ENCODE peak calls at places on chromosomes 7 and 10, in eight cellular contexts. One of them, this sample, is unnamed.

GRCh38 chr7:125020801-125021200 is 91.2 kb upstream of the POT1 start:
- DNase-seq in sigmoid colon: no peak
- DNase-seq in cardiac fibroblast: no peak
- DNase-seq in RWPE1: no peak
- DNase-seq in Calu3: no peak
- DNase-seq in esophagus squamous epithelium: no peak
- DNase-seq in fibroblast of mammary gland: peak
- DNase-seq in fibroblast of pulmonary artery: peak
- DNase-seq in this sample: no peak

GRCh38 chr7:17021205-17021604 is 139.4 kb upstream of the AGR3 start:
- DNase-seq in sigmoid colon: no peak
- DNase-seq in cardiac fibroblast: peak
- DNase-seq in RWPE1: peak
- DNase-seq in Calu3: peak
- DNase-seq in esophagus squamous epithelium: no peak
- DNase-seq in fibroblast of mammary gland: peak
- DNase-seq in fibroblast of pulmonary artery: no peak
- DNase-seq in this sample: no peak

GRCh38 chr7:26460326-26460725 is 168.7 kb downstream of the SNX10 start:
- DNase-seq in sigmoid colon: no peak
- DNase-seq in cardiac fibroblast: no peak
- DNase-seq in RWPE1: no peak
- DNase-seq in Calu3: no peak
- DNase-seq in esophagus squamous epithelium: no peak
- DNase-seq in fibroblast of mammary gland: no peak
- DNase-seq in fibroblast of pulmonary artery: no peak
- DNase-seq in this sample: no peak

GRCh38 chr10:114824396-114824795 is 2.8 kb downstream of the FHIP2A start:
- DNase-seq in sigmoid colon: no peak
- DNase-seq in cardiac fibroblast: no peak
- DNase-seq in RWPE1: no peak
- DNase-seq in Calu3: no peak
- DNase-seq in esophagus squamous epithelium: no peak
- DNase-seq in fibroblast of mammary gland: peak
- DNase-seq in fibroblast of pulmonary artery: no peak
- DNase-seq in this sample: no peak

GRCh38 chr7:151351967-151352366 is 10.4 kb downstream of the NUB1 start:
- DNase-seq in sigmoid colon: no peak
- DNase-seq in cardiac fibroblast: no peak
- DNase-seq in RWPE1: no peak
- DNase-seq in Calu3: no peak
- DNase-seq in esophagus squamous epithelium: no peak
- DNase-seq in fibroblast of mammary gland: no peak
- DNase-seq in fibroblast of pulmonary artery: no peak
- DNase-seq in this sample: no peak

GRCh38 chr10:14186245-14186644 is 144.5 kb downstream of the FRMD4A start:
- DNase-seq in sigmoid colon: no peak
- DNase-seq in cardiac fibroblast: no peak
- DNase-seq in RWPE1: no peak
- DNase-seq in Calu3: no peak
- DNase-seq in esophagus squamous epithelium: no peak
- DNase-seq in fibroblast of mammary gland: peak
- DNase-seq in fibroblast of pulmonary artery: no peak
- DNase-seq in this sample: no peak

GRCh38 chr10:69728335-69728861 is 73.3 kb upstream of the COL13A1 start:
- DNase-seq in sigmoid colon: no peak
- DNase-seq in cardiac fibroblast: peak
- DNase-seq in RWPE1: peak
- DNase-seq in Calu3: no peak
- DNase-seq in esophagus squamous epithelium: no peak
- DNase-seq in fibroblast of mammary gland: peak
- DNase-seq in fibroblast of pulmonary artery: peak
- DNase-seq in this sample: no peak

GRCh38 chr7:27108390-27109127 is 6.1 kb upstream of the HOXA2 start:
- DNase-seq in sigmoid colon: peak
- DNase-seq in cardiac fibroblast: no peak
- DNase-seq in RWPE1: no peak
- DNase-seq in Calu3: no peak
- DNase-seq in esophagus squamous epithelium: no peak
- DNase-seq in fibroblast of mammary gland: peak
- DNase-seq in fibroblast of pulmonary artery: no peak
- DNase-seq in this sample: peak

GRCh38 chr10:5987747-5988146 is 10.4 kb upstream of the IL15RA start:
- DNase-seq in sigmoid colon: peak
- DNase-seq in cardiac fibroblast: no peak
- DNase-seq in RWPE1: no peak
- DNase-seq in Calu3: no peak
- DNase-seq in esophagus squamous epithelium: no peak
- DNase-seq in fibroblast of mammary gland: no peak
- DNase-seq in fibroblast of pulmonary artery: no peak
- DNase-seq in this sample: no peak

GRCh38 chr10:102523250-102524029 is 19.7 kb downstream of the SUFU start:
- DNase-seq in sigmoid colon: no peak
- DNase-seq in cardiac fibroblast: peak
- DNase-seq in RWPE1: no peak
- DNase-seq in Calu3: no peak
- DNase-seq in esophagus squamous epithelium: no peak
- DNase-seq in fibroblast of mammary gland: peak
- DNase-seq in fibroblast of pulmonary artery: peak
- DNase-seq in this sample: no peak

GRCh38 chr7:2529161-2530075 is 9.8 kb downstream of the LFNG start:
- DNase-seq in sigmoid colon: peak
- DNase-seq in cardiac fibroblast: peak
- DNase-seq in RWPE1: peak
- DNase-seq in Calu3: peak
- DNase-seq in esophagus squamous epithelium: peak
- DNase-seq in fibroblast of mammary gland: peak
- DNase-seq in fibroblast of pulmonary artery: peak
- DNase-seq in this sample: peak

GRCh38 chr7:39016609-39017008 is 38.9 kb downstream of the POU6F2 start:
- DNase-seq in sigmoid colon: no peak
- DNase-seq in cardiac fibroblast: no peak
- DNase-seq in RWPE1: no peak
- DNase-seq in Calu3: peak
- DNase-seq in esophagus squamous epithelium: no peak
- DNase-seq in fibroblast of mammary gland: no peak
- DNase-seq in fibroblast of pulmonary artery: no peak
- DNase-seq in this sample: no peak

GRCh38 chr10:117254338-117254737 is 13.4 kb downstream of the SLC18A2 start:
- DNase-seq in sigmoid colon: no peak
- DNase-seq in cardiac fibroblast: no peak
- DNase-seq in RWPE1: no peak
- DNase-seq in Calu3: no peak
- DNase-seq in esophagus squamous epithelium: no peak
- DNase-seq in fibroblast of mammary gland: no peak
- DNase-seq in fibroblast of pulmonary artery: no peak
- DNase-seq in this sample: no peak

GRCh38 chr7:118232837-118233236 is 8.3 kb downstream of the ANKRD7 start:
- DNase-seq in sigmoid colon: no peak
- DNase-seq in cardiac fibroblast: no peak
- DNase-seq in RWPE1: peak
- DNase-seq in Calu3: no peak
- DNase-seq in esophagus squamous epithelium: no peak
- DNase-seq in fibroblast of mammary gland: no peak
- DNase-seq in fibroblast of pulmonary artery: no peak
- DNase-seq in this sample: no peak

GRCh38 chr7:29141981-29142380 is 4.4 kb downstream of the CPVL start:
- DNase-seq in sigmoid colon: no peak
- DNase-seq in cardiac fibroblast: no peak
- DNase-seq in RWPE1: no peak
- DNase-seq in Calu3: no peak
- DNase-seq in esophagus squamous epithelium: no peak
- DNase-seq in fibroblast of mammary gland: no peak
- DNase-seq in fibroblast of pulmonary artery: no peak
- DNase-seq in this sample: no peak

GRCh38 chr7:29139796-29140195 is 6.5 kb downstream of the CPVL start:
- DNase-seq in sigmoid colon: no peak
- DNase-seq in cardiac fibroblast: no peak
- DNase-seq in RWPE1: peak
- DNase-seq in Calu3: no peak
- DNase-seq in esophagus squamous epithelium: no peak
- DNase-seq in fibroblast of mammary gland: peak
- DNase-seq in fibroblast of pulmonary artery: no peak
- DNase-seq in this sample: no peak

GRCh38 chr7:29139191-29139590 is 7.1 kb downstream of the CPVL start:
- DNase-seq in sigmoid colon: no peak
- DNase-seq in cardiac fibroblast: no peak
- DNase-seq in RWPE1: peak
- DNase-seq in Calu3: no peak
- DNase-seq in esophagus squamous epithelium: no peak
- DNase-seq in fibroblast of mammary gland: peak
- DNase-seq in fibroblast of pulmonary artery: no peak
- DNase-seq in this sample: no peak

GRCh38 chr7:29138588-29138987 is 7.7 kb downstream of the CPVL start:
- DNase-seq in sigmoid colon: no peak
- DNase-seq in cardiac fibroblast: no peak
- DNase-seq in RWPE1: no peak
- DNase-seq in Calu3: no peak
- DNase-seq in esophagus squamous epithelium: no peak
- DNase-seq in fibroblast of mammary gland: no peak
- DNase-seq in fibroblast of pulmonary artery: no peak
- DNase-seq in this sample: no peak

DNA sequence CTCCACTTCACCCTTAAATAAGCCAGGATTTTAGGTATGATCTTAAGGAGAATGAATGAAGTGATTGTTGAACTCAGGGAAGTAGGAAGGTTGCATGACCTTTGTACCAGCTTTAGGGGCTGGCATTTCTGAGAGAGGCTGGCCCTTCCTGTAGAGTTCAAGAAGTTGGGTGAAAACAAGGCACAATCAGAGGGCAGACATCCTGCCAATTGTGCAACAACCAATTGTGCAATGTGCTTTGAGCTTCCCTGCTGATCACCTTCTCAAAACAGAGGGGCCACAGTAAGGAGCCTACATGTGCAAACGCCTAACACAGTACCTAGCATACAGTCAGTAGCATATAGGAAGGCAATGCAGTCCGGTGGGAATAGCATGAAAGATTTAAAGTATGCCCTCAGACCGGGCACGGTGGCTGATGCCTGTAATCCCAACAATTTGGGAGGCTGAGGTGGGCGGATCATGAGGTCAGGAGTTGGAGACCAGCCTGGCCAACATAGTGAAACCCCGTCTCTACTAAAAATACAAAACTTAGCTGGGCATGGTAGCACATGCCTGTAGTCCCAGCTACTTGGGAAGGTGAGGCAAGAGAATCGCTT is 5.4 kb downstream of the CPVL start:
- DNase-seq in sigmoid colon: no peak
- DNase-seq in cardiac fibroblast: no peak
- DNase-seq in RWPE1: no peak
- DNase-seq in Calu3: peak
- DNase-seq in esophagus squamous epithelium: no peak
- DNase-seq in fibroblast of mammary gland: peak
- DNase-seq in fibroblast of pulmonary artery: no peak
- DNase-seq in this sample: no peak
- TF ChIP-seq CTCF in sigmoid colon: no peak
- TF ChIP-seq CTCF in cardiac fibroblast: no peak
- TF ChIP-seq CTCF in RWPE1: no peak
- TF ChIP-seq CTCF in Calu3: no peak
- TF ChIP-seq CTCF in esophagus squamous epithelium: no peak
- TF ChIP-seq CTCF in fibroblast of mammary gland: no peak
- TF ChIP-seq CTCF in fibroblast of pulmonary artery: no peak
- TF ChIP-seq CTCF in this sample: no peak

DNA sequence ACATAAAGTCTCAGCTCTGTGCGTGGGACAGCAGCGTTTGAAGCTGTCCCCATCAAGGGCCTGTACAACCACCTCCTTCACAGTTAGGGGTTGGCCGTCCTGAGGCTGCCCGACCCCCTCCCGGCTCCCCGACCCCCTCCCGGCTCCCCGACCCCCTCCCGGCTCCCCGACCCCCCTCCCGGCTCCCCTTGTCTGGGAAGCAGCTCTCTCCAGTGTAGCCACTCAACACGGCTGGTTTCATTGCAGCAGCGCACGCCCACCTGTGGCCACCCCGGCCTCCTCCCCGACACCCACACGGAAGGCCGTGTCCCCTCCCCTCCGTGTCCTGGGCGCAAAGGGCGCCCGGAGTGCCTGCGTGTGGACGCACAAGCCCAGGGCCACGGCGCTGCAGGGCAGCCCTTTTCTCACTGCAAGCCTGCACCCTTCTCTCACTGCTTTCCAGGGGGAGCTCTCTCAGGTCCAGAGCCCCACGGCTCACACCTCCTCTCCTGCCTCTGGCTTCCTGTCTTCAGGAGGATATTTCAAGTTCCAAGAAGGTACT is 20.9 kb upstream of the FAM20C start:
- DNase-seq in sigmoid colon: no peak
- DNase-seq in cardiac fibroblast: no peak
- DNase-seq in RWPE1: no peak
- DNase-seq in Calu3: no peak
- DNase-seq in esophagus squamous epithelium: no peak
- DNase-seq in fibroblast of mammary gland: no peak
- DNase-seq in fibroblast of pulmonary artery: no peak
- DNase-seq in this sample: peak
- TF ChIP-seq CTCF in sigmoid colon: no peak
- TF ChIP-seq CTCF in cardiac fibroblast: no peak
- TF ChIP-seq CTCF in RWPE1: no peak
- TF ChIP-seq CTCF in Calu3: no peak
- TF ChIP-seq CTCF in esophagus squamous epithelium: no peak
- TF ChIP-seq CTCF in fibroblast of mammary gland: no peak
- TF ChIP-seq CTCF in fibroblast of pulmonary artery: no peak
- TF ChIP-seq CTCF in this sample: no peak

GRCh38 chr7:42930889-42931288 is 1.1 kb downstream of the PSMA2 start:
- DNase-seq in sigmoid colon: no peak
- DNase-seq in cardiac fibroblast: peak
- DNase-seq in RWPE1: no peak
- DNase-seq in Calu3: no peak
- DNase-seq in esophagus squamous epithelium: no peak
- DNase-seq in fibroblast of mammary gland: no peak
- DNase-seq in fibroblast of pulmonary artery: peak
- DNase-seq in this sample: no peak

GRCh38 chr7:42929449-42929848 is 2.5 kb downstream of the PSMA2 start:
- DNase-seq in sigmoid colon: no peak
- DNase-seq in cardiac fibroblast: no peak
- DNase-seq in RWPE1: no peak
- DNase-seq in Calu3: no peak
- DNase-seq in esophagus squamous epithelium: no peak
- DNase-seq in fibroblast of mammary gland: no peak
- DNase-seq in fibroblast of pulmonary artery: no peak
- DNase-seq in this sample: no peak

GRCh38 chr7:42931447-42931833 is 534 bp downstream of the PSMA2 start:
- DNase-seq in sigmoid colon: no peak
- DNase-seq in cardiac fibroblast: no peak
- DNase-seq in RWPE1: no peak
- DNase-seq in Calu3: no peak
- DNase-seq in esophagus squamous epithelium: no peak
- DNase-seq in fibroblast of mammary gland: no peak
- DNase-seq in fibroblast of pulmonary artery: no peak
- DNase-seq in this sample: no peak

GRCh38 chr7:42932861-42933591 is 850 bp downstream of the MRPL32 start:
- DNase-seq in sigmoid colon: no peak
- DNase-seq in cardiac fibroblast: peak
- DNase-seq in RWPE1: peak
- DNase-seq in Calu3: no peak
- DNase-seq in esophagus squamous epithelium: no peak
- DNase-seq in fibroblast of mammary gland: peak
- DNase-seq in fibroblast of pulmonary artery: peak
- DNase-seq in this sample: peak

GRCh38 chr7:42931834-42932651 is at the start of the genes MRPL32 and PSMA2:
- DNase-seq in sigmoid colon: peak
- DNase-seq in cardiac fibroblast: peak
- DNase-seq in RWPE1: peak
- DNase-seq in Calu3: peak
- DNase-seq in esophagus squamous epithelium: peak
- DNase-seq in fibroblast of mammary gland: peak
- DNase-seq in fibroblast of pulmonary artery: peak
- DNase-seq in this sample: peak
- TF ChIP-seq CTCF in sigmoid colon: no peak
- TF ChIP-seq CTCF in cardiac fibroblast: no peak
- TF ChIP-seq CTCF in RWPE1: no peak
- TF ChIP-seq CTCF in Calu3: no peak
- TF ChIP-seq CTCF in esophagus squamous epithelium: no peak
- TF ChIP-seq CTCF in fibroblast of mammary gland: no peak
- TF ChIP-seq CTCF in fibroblast of pulmonary artery: no peak
- TF ChIP-seq CTCF in this sample: no peak

GRCh38 chr7:88546808-88547207 is 212.7 kb upstream of the ZNF804B start:
- DNase-seq in sigmoid colon: no peak
- DNase-seq in cardiac fibroblast: peak
- DNase-seq in RWPE1: no peak
- DNase-seq in Calu3: peak
- DNase-seq in esophagus squamous epithelium: no peak
- DNase-seq in fibroblast of mammary gland: peak
- DNase-seq in fibroblast of pulmonary artery: peak
- DNase-seq in this sample: peak
- TF ChIP-seq CTCF in sigmoid colon: no peak
- TF ChIP-seq CTCF in cardiac fibroblast: peak
- TF ChIP-seq CTCF in RWPE1: peak
- TF ChIP-seq CTCF in Calu3: peak
- TF ChIP-seq CTCF in esophagus squamous epithelium: peak
- TF ChIP-seq CTCF in fibroblast of mammary gland: peak
- TF ChIP-seq CTCF in fibroblast of pulmonary artery: peak
- TF ChIP-seq CTCF in this sample: peak